ENCODE peak calls at places on chromosomes 2 and 18, in nine cellular contexts. T is GM13977; G is stimulated activated CD8-positive, alpha-beta memory T cell treated with anti-CD3 and anti-CD28 coated beads, Interleukin-2, amount 100 ng/mL, for 1 hour; F is activated CD4-positive, alpha-beta T cell treated with anti-CD3 and anti-CD28 coated beads, Interleukin-2, amount 50 U/mL, for 24 hours; Q is activated CD8-positive, alpha-beta memory T cell treated with anti-CD3 and anti-CD28 coated beads for 4 hours; R is T-helper 1 cell; C is lower lobe of right lung; A is lung; W is CD4-positive, alpha-beta T cell. L is an unnamed sample.

GRCh38 chr2:205768815-205769493 is 86.7 kb downstream of the NRP2 start:
- DNase-seq in T (no peak), G (no peak), F (no peak), Q (no peak), R (no peak), C (no peak), A (no peak), W (no peak), L (no peak)

GRCh38 chr2:112818094-112818902 is 18.3 kb downstream of the IL1B start:
- DNase-seq in T (no peak), G (no peak), F (no peak), Q (no peak), R (no peak), C (no peak), A (no peak), W (no peak), L (no peak)

GRCh38 chr2:238462782-238463396 is 36.2 kb downstream of the ASB1 start:
- DNase-seq in T (peak; percentile 74), G (no peak), F (no peak), Q (no peak), R (no peak), C (no peak), A (no peak), W (no peak), L (no peak)

GRCh38 chr18:75727479-75727878 is 300.0 kb upstream of the SMIM21 start:
- DNase-seq in T (peak; percentile 14), G (no peak), F (no peak), Q (no peak), R (no peak), C (no peak), A (no peak), W (no peak), L (no peak)

GRCh38 chr2:96207778-96208143 is 866 bp downstream of the STARD7 start:
- DNase-seq in T (peak; percentile 44), G (no peak), F (no peak), Q (no peak), R (no peak), C (no peak), A (no peak), W (no peak), L (no peak)

GRCh38 chr2:188974184-188974583 is at the start of gene COL3A1:
- DNase-seq in T (no peak), G (no peak), F (no peak), Q (no peak), R (no peak), C (no peak), A (no peak), W (no peak), L (no peak)

GRCh38 chr2:166573393-166573792 is 79.3 kb upstream of the SCN7A start:
- DNase-seq in T (no peak), G (no peak), F (no peak), Q (no peak), R (no peak), C (no peak), A (no peak), W (no peak), L (no peak)

GRCh38 chr2:88538362-88538917 is 85.9 kb upstream of the FOXI3 start:
- DNase-seq in T (no peak), G (no peak), F (no peak), Q (no peak), R (no peak), C (no peak), A (no peak), W (no peak), L (no peak)

GRCh38 chr2:200230716-200231115 is 75.8 kb upstream of the SPATS2L start:
- DNase-seq in T (no peak), G (no peak), F (no peak), Q (no peak), R (no peak), C (no peak), A (no peak), W (no peak), L (no peak)

GRCh38 chr2:222969491-222969890 is 82.5 kb upstream of the KCNE4 start:
- DNase-seq in T (no peak), G (no peak), F (no peak), Q (no peak), R (no peak), C (no peak), A (no peak), W (no peak), L (no peak)

GRCh38 chr18:43574974-43575373 is 297.7 kb upstream of the SYT4 start:
- DNase-seq in T (no peak), G (no peak), F (no peak), Q (no peak), R (no peak), C (no peak), A (no peak), W (no peak), L (no peak)

GRCh38 chr2:55364189-55365055 is 55.2 kb downstream of the CCDC88A start:
- DNase-seq in T (no peak), G (no peak), F (no peak), Q (no peak), R (no peak), C (no peak), A (peak; percentile 62), W (no peak), L (no peak)

GRCh38 chr18:8329186-8329771 is 280.0 kb upstream of the RAB12 start:
- DNase-seq in T (no peak), G (no peak), F (no peak), Q (no peak), R (no peak), C (no peak), A (no peak), W (no peak), L (no peak)

GRCh38 chr2:88307817-88308216 is 137.7 kb downstream of the THNSL2 start:
- DNase-seq in T (peak; percentile 30), G (no peak), F (no peak), Q (no peak), R (no peak), C (no peak), A (no peak), W (no peak), L (no peak)

GRCh38 chr2:95087379-95087778 is 34.2 kb downstream of the MRPS5 start:
- DNase-seq in T (no peak), G (no peak), F (no peak), Q (no peak), R (no peak), C (no peak), A (no peak), W (no peak), L (no peak)

GRCh38 chr2:133521146-133521745 is 47.0 kb downstream of the NCKAP5 start:
- DNase-seq in T (no peak), G (no peak), F (no peak), Q (no peak), R (no peak), C (no peak), A (no peak), W (no peak), L (no peak)